ENCODE peak calls at places on chromosomes 2 and 18, in seven cellular contexts. One of them, this sample, is unnamed.

GRCh38 chr2:177589191-177589590 is 196.6 kb downstream of the AGPS start:
- DNase-seq in glutamatergic neuron: no peak
- DNase-seq in small intestine: no peak
- DNase-seq in HTR-8/SVneo: no peak
- DNase-seq in globus pallidus: no peak
- DNase-seq in HT-29: no peak
- DNase-seq in HFFc6: no peak
- DNase-seq in this sample: no peak

GRCh38 chr2:17539993-17540812 is at the start of gene VSNL1:
- DNase-seq in glutamatergic neuron: peak
- DNase-seq in small intestine: no peak
- DNase-seq in HTR-8/SVneo: no peak
- DNase-seq in globus pallidus: peak
- DNase-seq in HT-29: no peak
- DNase-seq in HFFc6: no peak
- DNase-seq in this sample: peak

GRCh38 chr2:72131371-72131891 is 16.2 kb downstream of the CYP26B1 start:
- DNase-seq in glutamatergic neuron: no peak
- DNase-seq in small intestine: no peak
- DNase-seq in HTR-8/SVneo: no peak
- DNase-seq in globus pallidus: no peak
- DNase-seq in HT-29: no peak
- DNase-seq in HFFc6: no peak
- DNase-seq in this sample: no peak

GRCh38 chr2:159399716-159400525 is 113.4 kb upstream of the WDSUB1 start:
- DNase-seq in glutamatergic neuron: no peak
- DNase-seq in small intestine: no peak
- DNase-seq in HTR-8/SVneo: no peak
- DNase-seq in globus pallidus: no peak
- DNase-seq in HT-29: no peak
- DNase-seq in HFFc6: peak
- DNase-seq in this sample: peak

GRCh38 chr2:240622631-240623235 is 2.5 kb upstream of the GPR35 start:
- DNase-seq in glutamatergic neuron: no peak
- DNase-seq in small intestine: no peak
- DNase-seq in HTR-8/SVneo: no peak
- DNase-seq in globus pallidus: no peak
- DNase-seq in HT-29: no peak
- DNase-seq in HFFc6: no peak
- DNase-seq in this sample: no peak

GRCh38 chr2:72953976-72954375 is 36.7 kb downstream of the EMX1 start:
- DNase-seq in glutamatergic neuron: no peak
- DNase-seq in small intestine: peak
- DNase-seq in HTR-8/SVneo: no peak
- DNase-seq in globus pallidus: no peak
- DNase-seq in HT-29: no peak
- DNase-seq in HFFc6: no peak
- DNase-seq in this sample: no peak

GRCh38 chr2:217906787-217907186 is 96.0 kb downstream of the TNS1 start:
- DNase-seq in glutamatergic neuron: no peak
- DNase-seq in small intestine: no peak
- DNase-seq in HTR-8/SVneo: no peak
- DNase-seq in globus pallidus: no peak
- DNase-seq in HT-29: peak
- DNase-seq in HFFc6: no peak
- DNase-seq in this sample: no peak

GRCh38 chr2:54639609-54640008 is 83.9 kb upstream of the EML6 start:
- DNase-seq in glutamatergic neuron: no peak
- DNase-seq in small intestine: no peak
- DNase-seq in HTR-8/SVneo: no peak
- DNase-seq in globus pallidus: no peak
- DNase-seq in HT-29: no peak
- DNase-seq in HFFc6: no peak
- DNase-seq in this sample: no peak

GRCh38 chr18:14943967-14944636 is 196.1 kb downstream of the ANKRD30B start:
- DNase-seq in glutamatergic neuron: no peak
- DNase-seq in small intestine: no peak
- DNase-seq in HTR-8/SVneo: no peak
- DNase-seq in globus pallidus: no peak
- DNase-seq in HT-29: no peak
- DNase-seq in HFFc6: no peak
- DNase-seq in this sample: no peak

GRCh38 chr2:21270658-21271057 is 146.9 kb downstream of the TDRD15 start:
- DNase-seq in glutamatergic neuron: no peak
- DNase-seq in small intestine: no peak
- DNase-seq in HTR-8/SVneo: no peak
- DNase-seq in globus pallidus: peak
- DNase-seq in HT-29: no peak
- DNase-seq in HFFc6: no peak
- DNase-seq in this sample: no peak

GRCh38 chr2:230864605-230865323 is at the start of gene ITM2C:
- DNase-seq in glutamatergic neuron: peak
- DNase-seq in small intestine: peak
- DNase-seq in HTR-8/SVneo: peak
- DNase-seq in globus pallidus: peak
- DNase-seq in HT-29: peak
- DNase-seq in HFFc6: peak
- DNase-seq in this sample: peak

GRCh38 chr18:12651651-12652050 is 6.3 kb downstream of the SPIRE1 start:
- DNase-seq in glutamatergic neuron: no peak
- DNase-seq in small intestine: no peak
- DNase-seq in HTR-8/SVneo: no peak
- DNase-seq in globus pallidus: no peak
- DNase-seq in HT-29: no peak
- DNase-seq in HFFc6: no peak
- DNase-seq in this sample: no peak

GRCh38 chr2:219178377-219179175 is 501 bp downstream of the RETREG2 start:
- DNase-seq in glutamatergic neuron: peak
- DNase-seq in small intestine: peak
- DNase-seq in HTR-8/SVneo: no peak
- DNase-seq in globus pallidus: peak
- DNase-seq in HT-29: peak
- DNase-seq in HFFc6: peak
- DNase-seq in this sample: peak

GRCh38 chr2:72539145-72539552 is 286.7 kb downstream of the EXOC6B start:
- DNase-seq in glutamatergic neuron: no peak
- DNase-seq in small intestine: no peak
- DNase-seq in HTR-8/SVneo: peak
- DNase-seq in globus pallidus: no peak
- DNase-seq in HT-29: no peak
- DNase-seq in HFFc6: peak
- DNase-seq in this sample: no peak

GRCh38 chr2:69450735-69451416 is 13.6 kb upstream of the NFU1 start:
- DNase-seq in glutamatergic neuron: no peak
- DNase-seq in small intestine: no peak
- DNase-seq in HTR-8/SVneo: no peak
- DNase-seq in globus pallidus: no peak
- DNase-seq in HT-29: no peak
- DNase-seq in HFFc6: no peak
- DNase-seq in this sample: no peak

GRCh38 chr2:219254590-219255219 is 987 bp upstream of the TUBA4A start:
- DNase-seq in glutamatergic neuron: no peak
- DNase-seq in small intestine: peak
- DNase-seq in HTR-8/SVneo: no peak
- DNase-seq in globus pallidus: no peak
- DNase-seq in HT-29: no peak
- DNase-seq in HFFc6: peak
- DNase-seq in this sample: no peak